ENCODE peak calls at places on chromosome 15, in nine cellular contexts. One of them, this sample, is unnamed.

GRCh38 chr15:64180235-64180824 is 17.5 kb upstream of the PPIB start:
- DNase-seq in activated T-cell treated with anti-CD3 and anti-CD28 coated beads, Interleukin-2, amount 50 U/mL, for 1 hour: no peak
- DNase-seq in hepatic stellate cell: no peak
- DNase-seq in tibial artery: no peak
- DNase-seq in putamen: peak
- DNase-seq in fibroblast of pulmonary artery: no peak
- DNase-seq in HFFc6: no peak
- DNase-seq in naive thymus-derived CD8-positive, alpha-beta T cell: no peak
- DNase-seq in stimulated activated CD8-positive, alpha-beta memory T cell treated with anti-CD3 and anti-CD28 coated beads, Interleukin-4, amount 100 ng/mL, for 48 hours: no peak
- DNase-seq in this sample: no peak

GRCh38 chr15:25435474-25436243 is 3.2 kb downstream of the UBE3A start:
- DNase-seq in tibial artery: no peak
- DNase-seq in naive thymus-derived CD8-positive, alpha-beta T cell: no peak
- DNase-seq in putamen: no peak
- DNase-seq in HFFc6: no peak
- DNase-seq in stimulated activated CD8-positive, alpha-beta memory T cell treated with anti-CD3 and anti-CD28 coated beads, Interleukin-4, amount 100 ng/mL, for 48 hours: no peak
- DNase-seq in fibroblast of pulmonary artery: no peak
- DNase-seq in hepatic stellate cell: no peak
- DNase-seq in activated T-cell treated with anti-CD3 and anti-CD28 coated beads, Interleukin-2, amount 50 U/mL, for 1 hour: no peak
- DNase-seq in this sample: no peak

GRCh38 chr15:69523010-69524001 is 70.7 kb downstream of the RPLP1 start:
- DNase-seq in stimulated activated CD8-positive, alpha-beta memory T cell treated with anti-CD3 and anti-CD28 coated beads, Interleukin-4, amount 100 ng/mL, for 48 hours: peak
- DNase-seq in tibial artery: peak
- DNase-seq in putamen: peak
- DNase-seq in naive thymus-derived CD8-positive, alpha-beta T cell: peak
- DNase-seq in HFFc6: peak
- DNase-seq in activated T-cell treated with anti-CD3 and anti-CD28 coated beads, Interleukin-2, amount 50 U/mL, for 1 hour: peak
- DNase-seq in fibroblast of pulmonary artery: peak
- DNase-seq in hepatic stellate cell: peak
- DNase-seq in this sample: no peak

GRCh38 chr15:41512078-41512394 is 1.6 kb downstream of the LTK start:
- DNase-seq in putamen: no peak
- DNase-seq in stimulated activated CD8-positive, alpha-beta memory T cell treated with anti-CD3 and anti-CD28 coated beads, Interleukin-4, amount 100 ng/mL, for 48 hours: no peak
- DNase-seq in hepatic stellate cell: no peak
- DNase-seq in fibroblast of pulmonary artery: no peak
- DNase-seq in activated T-cell treated with anti-CD3 and anti-CD28 coated beads, Interleukin-2, amount 50 U/mL, for 1 hour: no peak
- DNase-seq in tibial artery: no peak
- DNase-seq in naive thymus-derived CD8-positive, alpha-beta T cell: peak
- DNase-seq in HFFc6: no peak
- DNase-seq in this sample: no peak

GRCh38 chr15:41607033-41607432 is 48.0 kb downstream of the TYRO3 start:
- DNase-seq in activated T-cell treated with anti-CD3 and anti-CD28 coated beads, Interleukin-2, amount 50 U/mL, for 1 hour: no peak
- DNase-seq in tibial artery: no peak
- DNase-seq in putamen: no peak
- DNase-seq in hepatic stellate cell: peak
- DNase-seq in fibroblast of pulmonary artery: peak
- DNase-seq in HFFc6: peak
- DNase-seq in naive thymus-derived CD8-positive, alpha-beta T cell: no peak
- DNase-seq in stimulated activated CD8-positive, alpha-beta memory T cell treated with anti-CD3 and anti-CD28 coated beads, Interleukin-4, amount 100 ng/mL, for 48 hours: no peak
- DNase-seq in this sample: no peak

GRCh38 chr15:100692259-100692658 is 89.9 kb downstream of the ASB7 start:
- DNase-seq in naive thymus-derived CD8-positive, alpha-beta T cell: no peak
- DNase-seq in tibial artery: no peak
- DNase-seq in fibroblast of pulmonary artery: peak
- DNase-seq in activated T-cell treated with anti-CD3 and anti-CD28 coated beads, Interleukin-2, amount 50 U/mL, for 1 hour: no peak
- DNase-seq in putamen: no peak
- DNase-seq in stimulated activated CD8-positive, alpha-beta memory T cell treated with anti-CD3 and anti-CD28 coated beads, Interleukin-4, amount 100 ng/mL, for 48 hours: no peak
- DNase-seq in hepatic stellate cell: no peak
- DNase-seq in HFFc6: no peak
- DNase-seq in this sample: no peak

GRCh38 chr15:36579792-36580431 is 486 bp downstream of the CDIN1 start:
- DNase-seq in putamen: peak
- DNase-seq in naive thymus-derived CD8-positive, alpha-beta T cell: no peak
- DNase-seq in activated T-cell treated with anti-CD3 and anti-CD28 coated beads, Interleukin-2, amount 50 U/mL, for 1 hour: no peak
- DNase-seq in hepatic stellate cell: no peak
- DNase-seq in HFFc6: no peak
- DNase-seq in fibroblast of pulmonary artery: no peak
- DNase-seq in tibial artery: peak
- DNase-seq in stimulated activated CD8-positive, alpha-beta memory T cell treated with anti-CD3 and anti-CD28 coated beads, Interleukin-4, amount 100 ng/mL, for 48 hours: no peak
- DNase-seq in this sample: no peak

GRCh38 chr15:84731774-84732173 is 15.8 kb upstream of the SEC11A start:
- DNase-seq in stimulated activated CD8-positive, alpha-beta memory T cell treated with anti-CD3 and anti-CD28 coated beads, Interleukin-4, amount 100 ng/mL, for 48 hours: no peak
- DNase-seq in tibial artery: no peak
- DNase-seq in naive thymus-derived CD8-positive, alpha-beta T cell: no peak
- DNase-seq in putamen: no peak
- DNase-seq in HFFc6: peak
- DNase-seq in hepatic stellate cell: no peak
- DNase-seq in fibroblast of pulmonary artery: peak
- DNase-seq in activated T-cell treated with anti-CD3 and anti-CD28 coated beads, Interleukin-2, amount 50 U/mL, for 1 hour: no peak
- DNase-seq in this sample: no peak

GRCh38 chr15:89526181-89526580 is 29.8 kb upstream of the RHCG start:
- DNase-seq in tibial artery: no peak
- DNase-seq in HFFc6: no peak
- DNase-seq in naive thymus-derived CD8-positive, alpha-beta T cell: no peak
- DNase-seq in putamen: no peak
- DNase-seq in hepatic stellate cell: no peak
- DNase-seq in fibroblast of pulmonary artery: no peak
- DNase-seq in activated T-cell treated with anti-CD3 and anti-CD28 coated beads, Interleukin-2, amount 50 U/mL, for 1 hour: no peak
- DNase-seq in stimulated activated CD8-positive, alpha-beta memory T cell treated with anti-CD3 and anti-CD28 coated beads, Interleukin-4, amount 100 ng/mL, for 48 hours: no peak
- DNase-seq in this sample: no peak

GRCh38 chr15:41967506-41968206 is 4.7 kb downstream of the EHD4 start:
- DNase-seq in hepatic stellate cell: no peak
- DNase-seq in stimulated activated CD8-positive, alpha-beta memory T cell treated with anti-CD3 and anti-CD28 coated beads, Interleukin-4, amount 100 ng/mL, for 48 hours: peak
- DNase-seq in putamen: peak
- DNase-seq in naive thymus-derived CD8-positive, alpha-beta T cell: no peak
- DNase-seq in activated T-cell treated with anti-CD3 and anti-CD28 coated beads, Interleukin-2, amount 50 U/mL, for 1 hour: no peak
- DNase-seq in HFFc6: no peak
- DNase-seq in fibroblast of pulmonary artery: peak
- DNase-seq in tibial artery: peak
- DNase-seq in this sample: peak

GRCh38 chr15:35243758-35244157 is 158.7 kb upstream of the NANOGP8 start:
- DNase-seq in HFFc6: no peak
- DNase-seq in activated T-cell treated with anti-CD3 and anti-CD28 coated beads, Interleukin-2, amount 50 U/mL, for 1 hour: no peak
- DNase-seq in hepatic stellate cell: no peak
- DNase-seq in putamen: no peak
- DNase-seq in fibroblast of pulmonary artery: no peak
- DNase-seq in tibial artery: no peak
- DNase-seq in stimulated activated CD8-positive, alpha-beta memory T cell treated with anti-CD3 and anti-CD28 coated beads, Interleukin-4, amount 100 ng/mL, for 48 hours: no peak
- DNase-seq in naive thymus-derived CD8-positive, alpha-beta T cell: no peak
- DNase-seq in this sample: no peak

GRCh38 chr15:47963265-47963664 is 157.5 kb upstream of the SLC24A5 start:
- DNase-seq in hepatic stellate cell: no peak
- DNase-seq in fibroblast of pulmonary artery: no peak
- DNase-seq in stimulated activated CD8-positive, alpha-beta memory T cell treated with anti-CD3 and anti-CD28 coated beads, Interleukin-4, amount 100 ng/mL, for 48 hours: no peak
- DNase-seq in tibial artery: no peak
- DNase-seq in activated T-cell treated with anti-CD3 and anti-CD28 coated beads, Interleukin-2, amount 50 U/mL, for 1 hour: no peak
- DNase-seq in putamen: no peak
- DNase-seq in naive thymus-derived CD8-positive, alpha-beta T cell: no peak
- DNase-seq in HFFc6: no peak
- DNase-seq in this sample: no peak

GRCh38 chr15:47750030-47750739 is 32.9 kb downstream of the SEMA6D start:
- DNase-seq in naive thymus-derived CD8-positive, alpha-beta T cell: no peak
- DNase-seq in HFFc6: peak
- DNase-seq in stimulated activated CD8-positive, alpha-beta memory T cell treated with anti-CD3 and anti-CD28 coated beads, Interleukin-4, amount 100 ng/mL, for 48 hours: no peak
- DNase-seq in tibial artery: no peak
- DNase-seq in activated T-cell treated with anti-CD3 and anti-CD28 coated beads, Interleukin-2, amount 50 U/mL, for 1 hour: no peak
- DNase-seq in putamen: no peak
- DNase-seq in fibroblast of pulmonary artery: peak
- DNase-seq in hepatic stellate cell: peak
- DNase-seq in this sample: no peak

GRCh38 chr15:47674576-47675232 is 42.6 kb upstream of the SEMA6D start:
- DNase-seq in HFFc6: no peak
- DNase-seq in stimulated activated CD8-positive, alpha-beta memory T cell treated with anti-CD3 and anti-CD28 coated beads, Interleukin-4, amount 100 ng/mL, for 48 hours: no peak
- DNase-seq in activated T-cell treated with anti-CD3 and anti-CD28 coated beads, Interleukin-2, amount 50 U/mL, for 1 hour: no peak
- DNase-seq in naive thymus-derived CD8-positive, alpha-beta T cell: no peak
- DNase-seq in tibial artery: no peak
- DNase-seq in fibroblast of pulmonary artery: no peak
- DNase-seq in putamen: no peak
- DNase-seq in hepatic stellate cell: no peak
- DNase-seq in this sample: no peak

GRCh38 chr15:99436472-99437314 is 129.1 kb upstream of the MEF2A start:
- DNase-seq in activated T-cell treated with anti-CD3 and anti-CD28 coated beads, Interleukin-2, amount 50 U/mL, for 1 hour: peak
- DNase-seq in fibroblast of pulmonary artery: no peak
- DNase-seq in stimulated activated CD8-positive, alpha-beta memory T cell treated with anti-CD3 and anti-CD28 coated beads, Interleukin-4, amount 100 ng/mL, for 48 hours: peak
- DNase-seq in tibial artery: peak
- DNase-seq in hepatic stellate cell: no peak
- DNase-seq in HFFc6: no peak
- DNase-seq in naive thymus-derived CD8-positive, alpha-beta T cell: no peak
- DNase-seq in putamen: no peak
- DNase-seq in this sample: peak

GRCh38 chr15:67084561-67084960 is 19.2 kb downstream of the SMAD3 start:
- DNase-seq in hepatic stellate cell: no peak
- DNase-seq in stimulated activated CD8-positive, alpha-beta memory T cell treated with anti-CD3 and anti-CD28 coated beads, Interleukin-4, amount 100 ng/mL, for 48 hours: no peak
- DNase-seq in fibroblast of pulmonary artery: no peak
- DNase-seq in HFFc6: no peak
- DNase-seq in putamen: no peak
- DNase-seq in tibial artery: no peak
- DNase-seq in naive thymus-derived CD8-positive, alpha-beta T cell: no peak
- DNase-seq in activated T-cell treated with anti-CD3 and anti-CD28 coated beads, Interleukin-2, amount 50 U/mL, for 1 hour: no peak
- DNase-seq in this sample: no peak

GRCh38 chr15:78658823-78659222 is 17.8 kb upstream of the CHRNB4 start:
- DNase-seq in putamen: no peak
- DNase-seq in fibroblast of pulmonary artery: no peak
- DNase-seq in naive thymus-derived CD8-positive, alpha-beta T cell: no peak
- DNase-seq in stimulated activated CD8-positive, alpha-beta memory T cell treated with anti-CD3 and anti-CD28 coated beads, Interleukin-4, amount 100 ng/mL, for 48 hours: no peak
- DNase-seq in activated T-cell treated with anti-CD3 and anti-CD28 coated beads, Interleukin-2, amount 50 U/mL, for 1 hour: no peak
- DNase-seq in HFFc6: no peak
- DNase-seq in tibial artery: no peak
- DNase-seq in hepatic stellate cell: no peak
- DNase-seq in this sample: no peak

GRCh38 chr15:40906947-40907802 is 12.9 kb downstream of the VPS18 start:
- DNase-seq in naive thymus-derived CD8-positive, alpha-beta T cell: peak
- DNase-seq in tibial artery: no peak
- DNase-seq in putamen: no peak
- DNase-seq in hepatic stellate cell: no peak
- DNase-seq in fibroblast of pulmonary artery: no peak
- DNase-seq in HFFc6: no peak
- DNase-seq in activated T-cell treated with anti-CD3 and anti-CD28 coated beads, Interleukin-2, amount 50 U/mL, for 1 hour: peak
- DNase-seq in stimulated activated CD8-positive, alpha-beta memory T cell treated with anti-CD3 and anti-CD28 coated beads, Interleukin-4, amount 100 ng/mL, for 48 hours: peak
- DNase-seq in this sample: no peak

GRCh38 chr15:89356634-89357298 is 22.1 kb upstream of the POLG start:
- DNase-seq in stimulated activated CD8-positive, alpha-beta memory T cell treated with anti-CD3 and anti-CD28 coated beads, Interleukin-4, amount 100 ng/mL, for 48 hours: no peak
- DNase-seq in hepatic stellate cell: no peak
- DNase-seq in naive thymus-derived CD8-positive, alpha-beta T cell: no peak
- DNase-seq in activated T-cell treated with anti-CD3 and anti-CD28 coated beads, Interleukin-2, amount 50 U/mL, for 1 hour: no peak
- DNase-seq in putamen: no peak
- DNase-seq in fibroblast of pulmonary artery: no peak
- DNase-seq in tibial artery: no peak
- DNase-seq in HFFc6: no peak
- DNase-seq in this sample: no peak

GRCh38 chr15:58933311-58934113 is at the start of gene SLTM:
- DNase-seq in fibroblast of pulmonary artery: peak
- DNase-seq in hepatic stellate cell: peak
- DNase-seq in activated T-cell treated with anti-CD3 and anti-CD28 coated beads, Interleukin-2, amount 50 U/mL, for 1 hour: peak
- DNase-seq in putamen: peak
- DNase-seq in HFFc6: peak
- DNase-seq in stimulated activated CD8-positive, alpha-beta memory T cell treated with anti-CD3 and anti-CD28 coated beads, Interleukin-4, amount 100 ng/mL, for 48 hours: peak
- DNase-seq in tibial artery: peak
- DNase-seq in naive thymus-derived CD8-positive, alpha-beta T cell: peak
- DNase-seq in this sample: peak

GRCh38 chr15:80698636-80699035 is 3.5 kb downstream of the ABHD17C start:
- DNase-seq in naive thymus-derived CD8-positive, alpha-beta T cell: no peak
- DNase-seq in putamen: no peak
- DNase-seq in activated T-cell treated with anti-CD3 and anti-CD28 coated beads, Interleukin-2, amount 50 U/mL, for 1 hour: no peak
- DNase-seq in tibial artery: no peak
- DNase-seq in hepatic stellate cell: peak
- DNase-seq in stimulated activated CD8-positive, alpha-beta memory T cell treated with anti-CD3 and anti-CD28 coated beads, Interleukin-4, amount 100 ng/mL, for 48 hours: no peak
- DNase-seq in HFFc6: peak
- DNase-seq in fibroblast of pulmonary artery: no peak
- DNase-seq in this sample: no peak

GRCh38 chr15:26126819-26127387 is 263.8 kb upstream of the ATP10A start:
- DNase-seq in stimulated activated CD8-positive, alpha-beta memory T cell treated with anti-CD3 and anti-CD28 coated beads, Interleukin-4, amount 100 ng/mL, for 48 hours: no peak
- DNase-seq in putamen: no peak
- DNase-seq in activated T-cell treated with anti-CD3 and anti-CD28 coated beads, Interleukin-2, amount 50 U/mL, for 1 hour: no peak
- DNase-seq in naive thymus-derived CD8-positive, alpha-beta T cell: no peak
- DNase-seq in HFFc6: no peak
- DNase-seq in tibial artery: no peak
- DNase-seq in hepatic stellate cell: no peak
- DNase-seq in fibroblast of pulmonary artery: no peak
- DNase-seq in this sample: no peak